ENCODE peak calls at places on chromosomes 7 and 10, in four cellular contexts. G is H1, B is A549, X is HepG2. P is an unnamed sample.

GRCh38 chr10:44769449-44769848 is 141.7 kb upstream of the TMEM72 start:
- DNase-seq in B (no peak), G (no peak), X (no peak), P (no peak)

GRCh38 chr10:51748959-51749358 is 49.6 kb upstream of the CSTF2T start:
- DNase-seq in G (no peak), X (no peak), B (no peak), P (no peak)

GRCh38 chr10:58464956-58465355 is 47.7 kb upstream of the BICC1 start:
- DNase-seq in B (no peak), G (peak), X (no peak), P (no peak)

GRCh38 chr10:72611783-72612182 is 14.1 kb downstream of the MICU1 start:
- DNase-seq in G (no peak), B (no peak), X (no peak), P (no peak)

GRCh38 chr10:72875250-72876055 is 18.1 kb upstream of the OIT3 start:
- DNase-seq in G (no peak), B (peak), X (peak), P (no peak)

GRCh38 chr10:79242620-79243152 is 104.6 kb upstream of the PPIF start:
- DNase-seq in B (no peak), G (peak), X (no peak), P (no peak)

GRCh38 chr7:51011710-51012350 is 229.1 kb upstream of the GRB10 start:
- DNase-seq in X (no peak), B (no peak), G (peak), P (no peak)

GRCh38 chr10:61024801-61025201 is 80.8 kb upstream of the RHOBTB1 start:
- DNase-seq in G (no peak), X (peak), B (peak), P (peak)

GRCh38 chr7:99504281-99504602 is 220 bp upstream of the ZKSCAN5 start:
- DNase-seq in X (peak), G (peak), B (peak), P (no peak)

GRCh38 chr10:72331575-72332422 is 22.9 kb downstream of the DNAJB12 start:
- DNase-seq in G (peak), X (peak), B (no peak), P (no peak)

GRCh38 chr10:30075487-30075886 is 16.1 kb upstream of the JCAD start:
- DNase-seq in B (no peak), G (no peak), X (no peak), P (no peak)

GRCh38 chr10:63697956-63698814 is 177.0 kb downstream of the REEP3 start:
- DNase-seq in B (no peak), X (no peak), G (no peak), P (no peak)

GRCh38 chr7:101066141-101066857 is 19.0 kb upstream of the TRIM56 start:
- DNase-seq in G (no peak), B (no peak), X (no peak), P (no peak)

GRCh38 chr10:67539312-67539711 is 156.7 kb downstream of the CTNNA3 start:
- DNase-seq in G (no peak), B (no peak), X (no peak), P (no peak)

GRCh38 chr7:41007351-41007751 is 695.5 kb downstream of the INHBA start:
- DNase-seq in G (no peak), B (no peak), X (no peak), P (no peak)

GRCh38 chr7:110337646-110338045 is 753.3 kb upstream of the LRRN3 start:
- DNase-seq in B (no peak), G (no peak), X (no peak), P (no peak)

GRCh38 chr10:132170561-132171361 is 16.0 kb upstream of the DPYSL4 start:
- DNase-seq in B (no peak), G (no peak), X (no peak), P (no peak)

GRCh38 chr7:78968951-78969350 is 484.5 kb downstream of the MAGI2 start:
- DNase-seq in G (no peak), B (no peak), X (no peak), P (no peak)
- TF ChIP-seq HDAC2 in G (no peak), B (no peak), X (no peak), P (no peak)

DNA sequence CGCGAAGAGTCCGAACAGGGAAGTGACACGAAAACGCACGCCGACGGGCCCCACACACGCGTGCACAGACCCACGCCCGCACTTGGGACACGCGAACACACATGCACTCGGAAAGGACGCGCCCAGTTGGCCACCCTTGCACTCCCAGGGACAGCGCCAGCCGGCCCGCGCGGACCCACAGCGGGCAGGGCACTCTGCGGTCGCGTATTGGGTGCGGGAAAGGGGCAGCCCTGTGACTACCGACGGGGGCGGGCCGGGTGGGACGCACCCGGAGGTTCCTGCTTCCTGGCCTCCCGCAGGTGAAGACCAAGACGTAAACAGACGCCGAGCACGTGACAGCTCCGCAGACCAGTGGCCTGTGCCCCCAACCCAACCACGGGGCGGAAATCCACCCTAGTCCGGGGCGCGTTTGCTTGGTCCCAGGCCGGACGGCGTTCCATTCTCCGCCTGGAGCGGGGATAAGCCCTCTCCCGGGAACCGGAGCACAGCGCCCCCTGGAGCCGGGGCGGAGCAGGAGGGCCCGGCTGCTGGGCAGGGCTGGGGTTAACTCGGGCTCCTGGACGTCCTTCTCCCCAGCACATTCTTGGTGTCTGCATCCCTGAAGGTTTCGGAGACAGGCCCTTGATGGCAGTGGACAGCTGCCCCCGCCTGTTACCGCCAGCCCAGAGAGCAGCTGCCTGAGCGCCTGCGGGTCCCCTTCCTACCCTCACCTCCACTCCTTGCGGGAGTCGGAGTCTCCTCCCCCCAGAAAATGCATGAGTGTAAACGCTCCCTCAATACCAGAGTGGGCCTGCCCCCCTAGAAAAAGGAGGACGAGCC is 2.0 kb upstream of the LZTS2 start:
- DNase-seq in X (peak), B (peak), G (peak), P (peak)
- TF ChIP-seq HDAC2 in X (no peak), B (no peak), G (peak), P (no peak)

GRCh38 chr7:122290476-122290875 is 14.1 kb downstream of the FEZF1 start:
- DNase-seq in G (no peak), B (no peak), X (no peak), P (no peak)
- TF ChIP-seq HDAC2 in G (no peak), B (no peak), X (no peak), P (no peak)

GRCh38 chr7:45687721-45688120 is 113.6 kb downstream of the ADCY1 start:
- DNase-seq in G (peak), X (no peak), B (no peak), P (no peak)

GRCh38 chr7:45690762-45691150 is 116.6 kb downstream of the ADCY1 start:
- DNase-seq in G (no peak), X (no peak), B (no peak), P (no peak)

GRCh38 chr7:45691155-45691656 is 117.0 kb downstream of the ADCY1 start:
- DNase-seq in X (peak), B (peak), G (peak), P (no peak)

GRCh38 chr7:45689797-45690761 is 115.9 kb downstream of the ADCY1 start:
- DNase-seq in B (no peak), X (no peak), G (peak), P (no peak)

GRCh38 chr7:45689011-45689796 is 115.0 kb downstream of the ADCY1 start:
- DNase-seq in B (no peak), X (peak), G (peak), P (no peak)
- TF ChIP-seq HDAC2 in B (no peak), X (no peak), G (no peak), P (no peak)

DNA sequence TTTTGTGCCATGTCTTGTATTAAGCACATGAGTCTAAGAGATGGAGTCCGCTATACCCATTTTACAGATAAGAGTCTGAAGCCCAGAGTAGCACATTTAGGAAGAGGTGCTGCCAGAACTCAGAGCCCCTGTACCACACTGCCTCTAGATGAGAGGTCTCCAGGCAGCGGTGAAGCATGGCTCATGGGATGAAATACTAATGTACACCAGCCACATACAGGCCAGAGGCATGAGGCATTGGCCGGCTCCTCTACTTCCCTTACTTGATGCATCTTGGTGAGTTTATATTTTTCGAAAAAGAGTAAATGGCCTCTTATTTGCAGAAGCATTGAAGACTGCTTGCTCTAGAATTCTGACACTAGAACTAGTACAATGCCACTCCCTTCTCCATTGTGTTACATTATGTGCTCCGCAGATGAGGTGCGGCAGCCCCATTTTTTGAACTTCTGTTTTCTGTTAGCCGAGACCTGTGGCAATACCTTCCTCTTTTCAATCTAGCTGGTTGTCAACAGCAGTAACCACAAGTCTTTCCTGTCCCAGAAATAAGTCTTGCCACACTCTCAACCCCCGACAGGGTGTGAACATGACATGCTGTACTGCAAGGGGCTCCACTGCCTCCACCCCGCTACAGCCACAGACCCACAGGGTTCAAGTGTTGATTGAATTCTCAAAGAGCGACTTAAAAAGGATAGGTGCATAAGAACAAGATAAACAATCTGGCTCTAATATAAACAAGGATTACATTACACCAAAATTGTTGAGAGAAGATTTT is 145.3 kb downstream of the CELF2 start:
- DNase-seq in B (no peak), G (peak), X (no peak), P (no peak)
- TF ChIP-seq HDAC2 in B (no peak), G (no peak), X (no peak), P (no peak)

GRCh38 chr7:157685430-157686284 is 348.9 kb downstream of the DNAJB6 start:
- DNase-seq in X (no peak), B (no peak), G (peak), P (no peak)
- TF ChIP-seq HDAC2 in X (no peak), B (no peak), G (no peak), P (no peak)

GRCh38 chr10:125025341-125025740 is 83.4 kb downstream of the ZRANB1 start:
- DNase-seq in B (no peak), G (no peak), X (no peak), P (no peak)

GRCh38 chr10:125024496-125025234 is 82.7 kb downstream of the ZRANB1 start:
- DNase-seq in X (no peak), B (no peak), G (no peak), P (no peak)

GRCh38 chr10:125023269-125023668 is 81.3 kb downstream of the ZRANB1 start:
- DNase-seq in G (no peak), X (peak), B (no peak), P (no peak)

GRCh38 chr10:125022671-125023070 is 80.7 kb downstream of the ZRANB1 start:
- DNase-seq in X (no peak), G (no peak), B (no peak), P (no peak)

GRCh38 chr10:125023862-125024495 is 82.1 kb downstream of the ZRANB1 start:
- DNase-seq in G (no peak), X (no peak), B (no peak), P (no peak)
- TF ChIP-seq HDAC2 in G (no peak), X (no peak), B (no peak), P (no peak)

GRCh38 chr10:43205681-43206390 is 61.0 kb downstream of the RASGEF1A start:
- DNase-seq in X (no peak), B (no peak), G (peak), P (no peak)
- TF ChIP-seq HDAC2 in X (no peak), B (no peak), G (no peak), P (no peak)

GRCh38 chr10:7687228-7687907 is 15.7 kb upstream of the ITIH2 start:
- DNase-seq in X (peak), G (peak), B (peak), P (peak)
- TF ChIP-seq HDAC2 in X (peak), G (no peak), B (no peak), P (no peak)

DNA sequence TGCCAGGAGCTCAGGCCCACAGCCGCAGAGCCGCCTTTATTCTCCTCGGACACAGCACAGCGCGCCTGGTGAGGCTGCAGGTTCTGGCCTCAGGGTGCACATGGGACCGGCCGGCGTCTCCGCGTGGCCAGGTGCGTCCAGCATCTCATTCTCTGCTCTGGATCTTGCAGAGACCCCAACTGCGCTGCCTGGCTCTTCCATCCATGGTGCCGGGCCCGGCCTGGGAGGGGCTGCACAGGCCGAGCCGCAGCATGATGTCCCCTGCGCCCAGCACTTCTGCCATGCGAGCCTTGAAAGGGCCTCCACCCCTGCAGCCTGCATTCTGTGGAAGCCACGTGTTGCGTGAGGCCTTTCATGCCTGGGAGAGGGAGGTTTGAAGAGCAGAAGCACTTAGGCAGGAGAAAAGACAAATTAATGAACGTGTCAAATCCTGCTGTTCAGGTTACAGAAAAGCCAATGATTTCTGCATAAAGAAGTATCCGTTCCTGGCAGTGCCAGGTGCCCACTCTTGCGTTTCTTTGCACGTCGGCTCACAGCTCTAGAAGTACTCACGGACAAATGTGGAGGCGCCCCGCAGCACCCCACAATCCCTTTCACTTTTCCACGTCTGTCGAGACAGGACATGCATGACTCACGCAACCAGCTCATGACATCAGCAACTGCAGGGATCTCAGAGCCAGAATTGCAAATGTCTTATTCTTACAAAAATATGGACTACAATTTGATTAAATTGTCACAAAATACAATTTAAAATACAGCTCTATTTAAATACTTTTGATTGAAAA is 571.4 kb downstream of the DNAJB6 start:
- DNase-seq in G (no peak), X (no peak), B (no peak), P (no peak)
- TF ChIP-seq HDAC2 in G (no peak), X (no peak), B (no peak), P (no peak)

P was measured in K562.